ENCODE peak calls at places on chromosomes 7 and 10, in four cellular contexts. One of them, this sample, is unnamed.
A peak's percentile ranks its signal among the peaks of the same experiment; 100 is the strongest.

GRCh38 chr10:86962981-86963310 is 4.5 kb downstream of the SNCG start:
- DNase-seq in fibroblast of the aortic adventitia: no peak
- DNase-seq in glutamatergic neuron: no peak
- DNase-seq in iris pigment epithelial cell: no peak
- DNase-seq in this sample: no peak

GRCh38 chr7:37251222-37251621 is 197.4 kb downstream of the ELMO1 start:
- DNase-seq in fibroblast of the aortic adventitia: no peak
- DNase-seq in glutamatergic neuron: no peak
- DNase-seq in iris pigment epithelial cell: no peak
- DNase-seq in this sample: no peak

GRCh38 chr7:24812313-24812945 is 55.2 kb upstream of the GSDME start:
- DNase-seq in fibroblast of the aortic adventitia: peak; percentile 62
- DNase-seq in glutamatergic neuron: peak; percentile 62
- DNase-seq in iris pigment epithelial cell: no peak
- DNase-seq in this sample: peak; percentile 32

GRCh38 chr7:155677688-155678087 is 33.2 kb downstream of the RBM33 start:
- DNase-seq in fibroblast of the aortic adventitia: no peak
- DNase-seq in glutamatergic neuron: no peak
- DNase-seq in iris pigment epithelial cell: no peak
- DNase-seq in this sample: no peak

GRCh38 chr10:12937527-12937926 is 64.0 kb downstream of the CCDC3 start:
- DNase-seq in fibroblast of the aortic adventitia: no peak
- DNase-seq in glutamatergic neuron: no peak
- DNase-seq in iris pigment epithelial cell: no peak
- DNase-seq in this sample: no peak

GRCh38 chr10:52491246-52492000 is 177.3 kb downstream of the DKK1 start:
- DNase-seq in fibroblast of the aortic adventitia: peak; percentile 46
- DNase-seq in glutamatergic neuron: no peak
- DNase-seq in iris pigment epithelial cell: peak; percentile 56
- DNase-seq in this sample: peak; percentile 59

GRCh38 chr10:5550621-5551530 is 26.1 kb downstream of the CALML3 start:
- DNase-seq in fibroblast of the aortic adventitia: no peak
- DNase-seq in glutamatergic neuron: peak; percentile 40
- DNase-seq in iris pigment epithelial cell: peak; percentile 73
- DNase-seq in this sample: no peak

GRCh38 chr7:112622159-112622715 is 141.4 kb downstream of the LSMEM1 start:
- DNase-seq in fibroblast of the aortic adventitia: no peak
- DNase-seq in glutamatergic neuron: no peak
- DNase-seq in iris pigment epithelial cell: no peak
- DNase-seq in this sample: no peak

GRCh38 chr7:5629941-5630340 is 151.5 kb downstream of the RNF216 start:
- DNase-seq in fibroblast of the aortic adventitia: peak; percentile 38
- DNase-seq in glutamatergic neuron: no peak
- DNase-seq in iris pigment epithelial cell: peak; percentile 65
- DNase-seq in this sample: peak; percentile 71

This sample was measured in AG10803.